ENCODE peak calls at places on chromosomes 1 and 21, in four cellular contexts. One of them, this sample, is unnamed.

GRCh38 chr1:24911651-24912144 is 18.4 kb downstream of the RUNX3 start:
- DNase-seq in HepG2: no peak
- DNase-seq in K562: no peak
- DNase-seq in GM12878: no peak
- DNase-seq in this sample: no peak

GRCh38 chr1:215957692-215958091 is 390.6 kb downstream of the KCTD3 start:
- DNase-seq in GM12878: no peak
- DNase-seq in HepG2: no peak
- DNase-seq in K562: no peak
- DNase-seq in this sample: no peak

GRCh38 chr1:9426291-9426711 is 113.0 kb upstream of the SLC25A33 start:
- DNase-seq in K562: no peak
- DNase-seq in HepG2: no peak
- DNase-seq in GM12878: peak
- DNase-seq in this sample: no peak

GRCh38 chr1:24119859-24120756 is 8.2 kb upstream of the MYOM3 start:
- DNase-seq in K562: no peak
- DNase-seq in GM12878: no peak
- DNase-seq in HepG2: peak
- DNase-seq in this sample: no peak

GRCh38 chr1:202625416-202626360 is 84.6 kb downstream of the SYT2 start:
- DNase-seq in K562: peak
- DNase-seq in GM12878: no peak
- DNase-seq in HepG2: peak
- DNase-seq in this sample: peak

GRCh38 chr1:87647436-87648177 is 318.9 kb downstream of the LMO4 start:
- DNase-seq in HepG2: no peak
- DNase-seq in GM12878: no peak
- DNase-seq in K562: no peak
- DNase-seq in this sample: no peak

GRCh38 chr1:210646258-210646616 is 317.5 kb downstream of the HHAT start:
- DNase-seq in HepG2: no peak
- DNase-seq in K562: no peak
- DNase-seq in GM12878: no peak
- DNase-seq in this sample: no peak

GRCh38 chr1:248804771-248805681 is 20.7 kb downstream of the SH3BP5L start:
- DNase-seq in GM12878: peak
- DNase-seq in HepG2: no peak
- DNase-seq in K562: no peak
- DNase-seq in this sample: no peak

GRCh38 chr1:153617677-153618076 is 1.6 kb upstream of the S100A14 start:
- DNase-seq in HepG2: no peak
- DNase-seq in K562: peak
- DNase-seq in GM12878: no peak
- DNase-seq in this sample: peak

GRCh38 chr1:1290238-1290731 is 10.0 kb downstream of the SCNN1D start:
- DNase-seq in GM12878: no peak
- DNase-seq in HepG2: peak
- DNase-seq in K562: peak
- DNase-seq in this sample: peak

GRCh38 chr1:10969267-10969970 is 43.0 kb upstream of the TARDBP start:
- DNase-seq in GM12878: no peak
- DNase-seq in HepG2: no peak
- DNase-seq in K562: no peak
- DNase-seq in this sample: peak

GRCh38 chr1:242245255-242245654 is 246.4 kb upstream of the MAP1LC3C start:
- DNase-seq in HepG2: no peak
- DNase-seq in GM12878: no peak
- DNase-seq in K562: no peak
- DNase-seq in this sample: peak

GRCh38 chr1:109181085-109181806 is 32.5 kb upstream of the SARS1 start:
- DNase-seq in K562: peak
- DNase-seq in HepG2: peak
- DNase-seq in GM12878: no peak
- DNase-seq in this sample: no peak

GRCh38 chr1:32316906-32317282 is 19.1 kb downstream of the MARCKSL1 start:
- DNase-seq in K562: no peak
- DNase-seq in HepG2: no peak
- DNase-seq in GM12878: no peak
- DNase-seq in this sample: no peak

GRCh38 chr1:87370519-87370918 is 41.8 kb downstream of the LMO4 start:
- DNase-seq in K562: no peak
- DNase-seq in HepG2: no peak
- DNase-seq in GM12878: no peak
- DNase-seq in this sample: no peak

GRCh38 chr1:56098956-56099355 is 480.4 kb downstream of the PLPP3 start:
- DNase-seq in K562: no peak
- DNase-seq in GM12878: no peak
- DNase-seq in HepG2: no peak
- DNase-seq in this sample: no peak

GRCh38 chr1:90135306-90135705 is 140.4 kb downstream of the ZNF326 start:
- DNase-seq in HepG2: no peak
- DNase-seq in K562: no peak
- DNase-seq in GM12878: no peak
- DNase-seq in this sample: no peak

GRCh38 chr1:209511169-209511568 is 72.3 kb upstream of the CAMK1G start:
- DNase-seq in GM12878: no peak
- DNase-seq in K562: no peak
- DNase-seq in HepG2: no peak
- DNase-seq in this sample: no peak

GRCh38 chr1:147168626-147169058 is 3.6 kb downstream of the PRKAB2 start:
- DNase-seq in HepG2: peak
- DNase-seq in GM12878: no peak
- DNase-seq in K562: no peak
- DNase-seq in this sample: no peak

GRCh38 chr21:38761531-38761930 is 44.2 kb upstream of the ETS2 start:
- DNase-seq in HepG2: no peak
- DNase-seq in GM12878: no peak
- DNase-seq in K562: no peak
- DNase-seq in this sample: no peak

GRCh38 chr1:151881479-151881878 is 27.8 kb downstream of the THEM4 start:
- DNase-seq in HepG2: no peak
- DNase-seq in GM12878: no peak
- DNase-seq in K562: no peak
- DNase-seq in this sample: no peak

GRCh38 chr1:54816130-54816529 is 15.0 kb upstream of the TTC22 start:
- DNase-seq in GM12878: no peak
- DNase-seq in K562: no peak
- DNase-seq in HepG2: no peak
- DNase-seq in this sample: no peak

GRCh38 chr1:90721210-90722194 is 4.4 kb upstream of the BARHL2 start:
- DNase-seq in K562: peak
- DNase-seq in GM12878: no peak
- DNase-seq in HepG2: peak
- DNase-seq in this sample: peak

GRCh38 chr1:4701276-4701675 is 46.9 kb downstream of the AJAP1 start:
- DNase-seq in K562: no peak
- DNase-seq in HepG2: no peak
- DNase-seq in GM12878: no peak
- DNase-seq in this sample: no peak

GRCh38 chr1:966603-967295 is 467 bp downstream of the PLEKHN1 start:
- DNase-seq in HepG2: peak
- DNase-seq in GM12878: no peak
- DNase-seq in K562: peak
- DNase-seq in this sample: peak

GRCh38 chr1:1778827-1779675 is 781 bp upstream of the NADK start:
- DNase-seq in GM12878: peak
- DNase-seq in K562: peak
- DNase-seq in HepG2: peak
- DNase-seq in this sample: peak

GRCh38 chr1:14887936-14888335 is 265.6 kb upstream of the TMEM51 start:
- DNase-seq in K562: no peak
- DNase-seq in HepG2: no peak
- DNase-seq in GM12878: no peak
- DNase-seq in this sample: no peak

GRCh38 chr1:19239876-19240275 is 11.4 kb downstream of the EMC1 start:
- DNase-seq in K562: no peak
- DNase-seq in GM12878: no peak
- DNase-seq in HepG2: no peak
- DNase-seq in this sample: no peak

GRCh38 chr1:39105841-39106765 is 80.0 kb downstream of the NDUFS5 start:
- DNase-seq in HepG2: peak
- DNase-seq in K562: no peak
- DNase-seq in GM12878: no peak
- DNase-seq in this sample: peak

GRCh38 chr1:115717541-115717940 is 51.0 kb downstream of the CASQ2 start:
- DNase-seq in K562: no peak
- DNase-seq in HepG2: peak
- DNase-seq in GM12878: no peak
- DNase-seq in this sample: peak

GRCh38 chr1:1761504-1762376 is 16.5 kb downstream of the NADK start:
- DNase-seq in HepG2: no peak
- DNase-seq in K562: no peak
- DNase-seq in GM12878: no peak
- DNase-seq in this sample: no peak

GRCh38 chr1:235407419-235407818 is 40.2 kb downstream of the TBCE start:
- DNase-seq in HepG2: no peak
- DNase-seq in GM12878: no peak
- DNase-seq in K562: no peak
- DNase-seq in this sample: no peak

GRCh38 chr21:35027558-35028450 is 21.3 kb downstream of the RUNX1 start:
- DNase-seq in GM12878: no peak
- DNase-seq in HepG2: no peak
- DNase-seq in K562: no peak
- DNase-seq in this sample: no peak

DNA sequence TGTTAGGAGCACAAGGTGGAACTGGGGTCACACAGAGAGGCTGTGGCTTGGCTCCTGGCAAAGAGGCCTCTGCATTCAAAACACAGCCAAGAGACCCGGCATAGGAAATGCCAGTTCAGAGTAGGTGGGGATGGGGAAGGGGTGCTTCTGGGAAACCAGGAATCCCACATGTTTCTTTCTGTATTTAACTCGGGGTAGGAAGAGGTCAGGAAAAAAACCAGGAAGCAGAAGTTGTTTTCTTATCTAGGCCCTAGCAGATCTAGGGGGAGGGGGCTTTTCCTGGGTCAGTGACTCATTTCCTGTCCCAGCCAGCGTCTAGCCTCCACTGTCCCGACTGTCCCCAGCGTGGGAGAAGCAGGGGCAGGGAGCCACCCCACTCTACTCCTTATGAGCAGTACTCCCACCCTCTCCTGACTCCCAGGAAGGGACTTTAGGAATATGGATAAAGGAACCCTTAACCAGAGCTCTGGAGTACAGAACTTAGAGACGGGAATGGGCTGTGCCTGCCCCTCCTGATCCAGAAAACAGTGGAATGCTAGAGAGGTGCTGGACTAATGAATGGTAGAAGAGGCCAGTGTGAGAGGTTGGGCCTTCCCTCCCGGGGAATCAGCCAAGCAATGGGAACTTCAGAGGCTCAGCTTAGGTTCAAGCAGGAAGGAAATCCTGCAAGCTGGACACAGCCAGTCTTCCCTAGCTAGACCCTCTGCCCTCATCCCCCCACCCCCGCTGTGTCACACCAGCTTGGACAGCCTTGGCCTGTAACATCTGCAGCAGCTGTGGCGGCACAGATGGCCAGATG is 5.7 kb downstream of the FHL3 start:
- DNase-seq in HepG2: peak
- DNase-seq in K562: peak
- DNase-seq in GM12878: no peak
- DNase-seq in this sample: no peak
- TF ChIP-seq CBFB in HepG2: no peak
- TF ChIP-seq CBFB in K562: no peak
- TF ChIP-seq CBFB in GM12878: no peak
- TF ChIP-seq CBFB in this sample: no peak

GRCh38 chr1:68293609-68294353 is 61.5 kb upstream of the WLS start:
- DNase-seq in HepG2: no peak
- DNase-seq in K562: no peak
- DNase-seq in GM12878: no peak
- DNase-seq in this sample: peak
- TF ChIP-seq CREM in HepG2: no peak
- TF ChIP-seq CREM in K562: no peak
- TF ChIP-seq CREM in GM12878: no peak
- TF ChIP-seq CREM in this sample: peak

GRCh38 chr1:41509270-41509671 is 24.8 kb upstream of the EDN2 start:
- DNase-seq in K562: no peak
- DNase-seq in GM12878: no peak
- DNase-seq in HepG2: no peak
- DNase-seq in this sample: no peak

GRCh38 chr1:41511239-41511540 is 26.7 kb upstream of the EDN2 start:
- DNase-seq in GM12878: no peak
- DNase-seq in K562: no peak
- DNase-seq in HepG2: no peak
- DNase-seq in this sample: no peak

GRCh38 chr1:41508290-41508689 is 23.8 kb upstream of the EDN2 start:
- DNase-seq in K562: no peak
- DNase-seq in HepG2: no peak
- DNase-seq in GM12878: no peak
- DNase-seq in this sample: no peak

GRCh38 chr1:41512701-41513387 is 28.4 kb upstream of the EDN2 start:
- DNase-seq in GM12878: no peak
- DNase-seq in K562: no peak
- DNase-seq in HepG2: no peak
- DNase-seq in this sample: no peak

GRCh38 chr1:41510531-41511238 is 26.2 kb upstream of the EDN2 start:
- DNase-seq in HepG2: no peak
- DNase-seq in GM12878: no peak
- DNase-seq in K562: no peak
- DNase-seq in this sample: no peak
- TF ChIP-seq CBFB in HepG2: no peak
- TF ChIP-seq CBFB in GM12878: no peak
- TF ChIP-seq CBFB in K562: no peak
- TF ChIP-seq CBFB in this sample: no peak

GRCh38 chr1:99756598-99756997 is 9.8 kb downstream of the FRRS1 start:
- DNase-seq in HepG2: no peak
- DNase-seq in K562: no peak
- DNase-seq in GM12878: no peak
- DNase-seq in this sample: no peak
- TF ChIP-seq CREM in HepG2: no peak
- TF ChIP-seq CREM in K562: no peak
- TF ChIP-seq CREM in GM12878: no peak
- TF ChIP-seq CREM in this sample: no peak